ENCODE peak calls at places on chromosome 15, in eight cellular contexts. One of them, this sample, is unnamed.

GRCh38 chr15:51768018-51768417 is 16.6 kb downstream of the TMOD2 start:
- DNase-seq in KG1: peak
- DNase-seq in hippocampal formation: no peak
- DNase-seq in right cardiac atrium: no peak
- DNase-seq in activated T-cell treated with anti-CD3 and anti-CD28 coated beads for 1 hour: no peak
- DNase-seq in stimulated activated CD4-positive, alpha-beta T cell treated with anti-CD3 and anti-CD28 coated beads, TNF-alpha, amount 100 ng/mL, for 4 hours: no peak
- DNase-seq in NCI-H1092: no peak
- DNase-seq in fibroblast of pulmonary artery: no peak
- DNase-seq in this sample: no peak

GRCh38 chr15:80991446-80991845 is 1.8 kb upstream of the MESD start:
- DNase-seq in stimulated activated CD4-positive, alpha-beta T cell treated with anti-CD3 and anti-CD28 coated beads, TNF-alpha, amount 100 ng/mL, for 4 hours: no peak
- DNase-seq in KG1: no peak
- DNase-seq in hippocampal formation: peak
- DNase-seq in right cardiac atrium: peak
- DNase-seq in activated T-cell treated with anti-CD3 and anti-CD28 coated beads for 1 hour: no peak
- DNase-seq in fibroblast of pulmonary artery: peak
- DNase-seq in NCI-H1092: no peak
- DNase-seq in this sample: no peak

GRCh38 chr15:91516866-91517265 is 336.6 kb upstream of the SLCO3A1 start:
- DNase-seq in right cardiac atrium: no peak
- DNase-seq in NCI-H1092: no peak
- DNase-seq in fibroblast of pulmonary artery: no peak
- DNase-seq in hippocampal formation: no peak
- DNase-seq in stimulated activated CD4-positive, alpha-beta T cell treated with anti-CD3 and anti-CD28 coated beads, TNF-alpha, amount 100 ng/mL, for 4 hours: no peak
- DNase-seq in activated T-cell treated with anti-CD3 and anti-CD28 coated beads for 1 hour: no peak
- DNase-seq in KG1: no peak
- DNase-seq in this sample: no peak

GRCh38 chr15:71493526-71493925 is 316.8 kb upstream of the NR2E3 start:
- DNase-seq in right cardiac atrium: no peak
- DNase-seq in hippocampal formation: no peak
- DNase-seq in KG1: no peak
- DNase-seq in stimulated activated CD4-positive, alpha-beta T cell treated with anti-CD3 and anti-CD28 coated beads, TNF-alpha, amount 100 ng/mL, for 4 hours: no peak
- DNase-seq in fibroblast of pulmonary artery: no peak
- DNase-seq in NCI-H1092: no peak
- DNase-seq in activated T-cell treated with anti-CD3 and anti-CD28 coated beads for 1 hour: no peak
- DNase-seq in this sample: no peak

GRCh38 chr15:84034831-84035753 is 200.5 kb upstream of the GOLGA6L4 start:
- DNase-seq in fibroblast of pulmonary artery: peak
- DNase-seq in hippocampal formation: peak
- DNase-seq in stimulated activated CD4-positive, alpha-beta T cell treated with anti-CD3 and anti-CD28 coated beads, TNF-alpha, amount 100 ng/mL, for 4 hours: no peak
- DNase-seq in NCI-H1092: no peak
- DNase-seq in right cardiac atrium: no peak
- DNase-seq in activated T-cell treated with anti-CD3 and anti-CD28 coated beads for 1 hour: no peak
- DNase-seq in KG1: no peak
- DNase-seq in this sample: peak

GRCh38 chr15:92809880-92810361 is 90.2 kb upstream of the CHD2 start:
- DNase-seq in KG1: no peak
- DNase-seq in NCI-H1092: no peak
- DNase-seq in activated T-cell treated with anti-CD3 and anti-CD28 coated beads for 1 hour: no peak
- DNase-seq in fibroblast of pulmonary artery: peak
- DNase-seq in stimulated activated CD4-positive, alpha-beta T cell treated with anti-CD3 and anti-CD28 coated beads, TNF-alpha, amount 100 ng/mL, for 4 hours: no peak
- DNase-seq in hippocampal formation: peak
- DNase-seq in right cardiac atrium: no peak
- DNase-seq in this sample: no peak

GRCh38 chr15:55827204-55827603 is 84.3 kb upstream of the PRTG start:
- DNase-seq in activated T-cell treated with anti-CD3 and anti-CD28 coated beads for 1 hour: no peak
- DNase-seq in fibroblast of pulmonary artery: no peak
- DNase-seq in hippocampal formation: peak
- DNase-seq in stimulated activated CD4-positive, alpha-beta T cell treated with anti-CD3 and anti-CD28 coated beads, TNF-alpha, amount 100 ng/mL, for 4 hours: no peak
- DNase-seq in right cardiac atrium: no peak
- DNase-seq in KG1: no peak
- DNase-seq in NCI-H1092: no peak
- DNase-seq in this sample: peak

GRCh38 chr15:51163843-51164242 is 69.1 kb upstream of the TNFAIP8L3 start:
- DNase-seq in NCI-H1092: no peak
- DNase-seq in stimulated activated CD4-positive, alpha-beta T cell treated with anti-CD3 and anti-CD28 coated beads, TNF-alpha, amount 100 ng/mL, for 4 hours: no peak
- DNase-seq in KG1: no peak
- DNase-seq in right cardiac atrium: no peak
- DNase-seq in fibroblast of pulmonary artery: no peak
- DNase-seq in hippocampal formation: no peak
- DNase-seq in activated T-cell treated with anti-CD3 and anti-CD28 coated beads for 1 hour: no peak
- DNase-seq in this sample: peak

GRCh38 chr15:64456634-64457108 is 3.7 kb upstream of the ZNF609 start:
- DNase-seq in hippocampal formation: no peak
- DNase-seq in KG1: peak
- DNase-seq in NCI-H1092: no peak
- DNase-seq in fibroblast of pulmonary artery: peak
- DNase-seq in right cardiac atrium: no peak
- DNase-seq in activated T-cell treated with anti-CD3 and anti-CD28 coated beads for 1 hour: no peak
- DNase-seq in stimulated activated CD4-positive, alpha-beta T cell treated with anti-CD3 and anti-CD28 coated beads, TNF-alpha, amount 100 ng/mL, for 4 hours: no peak
- DNase-seq in this sample: no peak

GRCh38 chr15:83843511-83843910 is 189.6 kb downstream of the ADAMTSL3 start:
- DNase-seq in activated T-cell treated with anti-CD3 and anti-CD28 coated beads for 1 hour: no peak
- DNase-seq in stimulated activated CD4-positive, alpha-beta T cell treated with anti-CD3 and anti-CD28 coated beads, TNF-alpha, amount 100 ng/mL, for 4 hours: no peak
- DNase-seq in right cardiac atrium: peak
- DNase-seq in KG1: no peak
- DNase-seq in hippocampal formation: no peak
- DNase-seq in NCI-H1092: no peak
- DNase-seq in fibroblast of pulmonary artery: peak
- DNase-seq in this sample: no peak

GRCh38 chr15:91956026-91956723 is 102.7 kb downstream of the SLCO3A1 start:
- DNase-seq in stimulated activated CD4-positive, alpha-beta T cell treated with anti-CD3 and anti-CD28 coated beads, TNF-alpha, amount 100 ng/mL, for 4 hours: no peak
- DNase-seq in hippocampal formation: no peak
- DNase-seq in right cardiac atrium: peak
- DNase-seq in activated T-cell treated with anti-CD3 and anti-CD28 coated beads for 1 hour: no peak
- DNase-seq in KG1: no peak
- DNase-seq in fibroblast of pulmonary artery: peak
- DNase-seq in NCI-H1092: no peak
- DNase-seq in this sample: no peak

GRCh38 chr15:52042051-52042851 is 23.2 kb downstream of the MAPK6 start:
- DNase-seq in right cardiac atrium: no peak
- DNase-seq in hippocampal formation: peak
- DNase-seq in fibroblast of pulmonary artery: no peak
- DNase-seq in KG1: no peak
- DNase-seq in activated T-cell treated with anti-CD3 and anti-CD28 coated beads for 1 hour: no peak
- DNase-seq in NCI-H1092: no peak
- DNase-seq in stimulated activated CD4-positive, alpha-beta T cell treated with anti-CD3 and anti-CD28 coated beads, TNF-alpha, amount 100 ng/mL, for 4 hours: no peak
- DNase-seq in this sample: no peak

GRCh38 chr15:51121118-51121517 is 26.4 kb upstream of the TNFAIP8L3 start:
- DNase-seq in fibroblast of pulmonary artery: peak
- DNase-seq in NCI-H1092: no peak
- DNase-seq in hippocampal formation: no peak
- DNase-seq in activated T-cell treated with anti-CD3 and anti-CD28 coated beads for 1 hour: no peak
- DNase-seq in KG1: no peak
- DNase-seq in right cardiac atrium: no peak
- DNase-seq in stimulated activated CD4-positive, alpha-beta T cell treated with anti-CD3 and anti-CD28 coated beads, TNF-alpha, amount 100 ng/mL, for 4 hours: no peak
- DNase-seq in this sample: no peak